ENCODE peak calls at places on chromosomes 5 and 9, in five cellular contexts. V is RWPE2; A is activated T-helper 1 cell treated with anti-CD3 and anti-CD28 coated beads, Interleukin-12 subunit alpha, Interleukin-12 subunit beta, Interleukin-2, Interleukin-4 antibody, amounts not matched to agents 30 ng/mL and 10 ng/mL and 1 ng/mL, durations not matched to agents 14 hours and 24 hours and 36 hours; N is BJ; T is effector memory CD4-positive, alpha-beta T cell. S is an unnamed sample.

GRCh38 chr9:5518061-5518936 is 8.0 kb downstream of the PDCD1LG2 start:
- DNase-seq in A (no peak), N (no peak), V (no peak), T (no peak), S (no peak)

GRCh38 chr5:35003018-35003957 is 44.5 kb downstream of the AGXT2 start:
- DNase-seq in V (no peak), T (peak), A (peak), N (no peak), S (peak)

GRCh38 chr5:79540939-79541338 is 27.0 kb upstream of the HOMER1 start:
- DNase-seq in A (no peak), V (no peak), T (no peak), N (no peak), S (no peak)

GRCh38 chr5:1517838-1518237 is 5.9 kb downstream of the LPCAT1 start:
- DNase-seq in A (no peak), V (peak), T (no peak), N (no peak), S (no peak)

GRCh38 chr5:81768960-81769452 is 18.1 kb upstream of the SSBP2 start:
- DNase-seq in A (no peak), V (no peak), N (peak), T (no peak), S (no peak)

GRCh38 chr5:178339272-178339671 is 106.7 kb upstream of the PHYKPL start:
- DNase-seq in N (no peak), T (no peak), A (no peak), V (no peak), S (no peak)

GRCh38 chr5:16957305-16958165 is 21.4 kb upstream of the MYO10 start:
- DNase-seq in N (peak), A (no peak), T (no peak), V (peak), S (no peak)

GRCh38 chr9:131274674-131275331 is 1.5 kb downstream of the FAM78A start:
- DNase-seq in V (no peak), A (no peak), N (no peak), T (no peak), S (no peak)

GRCh38 chr9:70130266-70130665 is 86.6 kb downstream of the MAMDC2 start:
- DNase-seq in A (no peak), N (no peak), T (no peak), V (no peak), S (no peak)

GRCh38 chr9:116202219-116202912 is 48.8 kb downstream of the PAPPA start:
- DNase-seq in T (no peak), N (no peak), V (no peak), A (no peak), S (no peak)

GRCh38 chr9:113381909-113382411 is 5.2 kb upstream of the HDHD3 start:
- DNase-seq in T (no peak), A (no peak), N (no peak), V (no peak), S (no peak)

GRCh38 chr9:78023003-78023741 is 8.4 kb downstream of the GNAQ start:
- DNase-seq in T (no peak), V (no peak), A (no peak), N (no peak), S (no peak)

GRCh38 chr9:69579749-69580581 is 92.2 kb downstream of the APBA1 start:
- DNase-seq in T (no peak), V (no peak), A (no peak), N (no peak), S (no peak)

GRCh38 chr9:123550797-123551196 is 194.8 kb downstream of the CRB2 start:
- DNase-seq in A (no peak), N (no peak), V (no peak), T (no peak), S (no peak)